ENCODE peak calls at places on chromosomes 4 and X, in five cellular contexts. U is cardiac fibroblast, M is type B pancreatic cell, W is endothelial cell, H is AG04450. E is an unnamed sample.

GRCh38 chr4:180333156-180333555 is 1910.0 kb upstream of the TENM3 start:
- DNase-seq in M (no peak), H (no peak), W (no peak), U (no peak), E (no peak)

GRCh38 chrX:120468825-120469525 is at the start of gene LAMP2:
- DNase-seq in H (peak), U (peak), M (peak), W (peak), E (peak)

GRCh38 chr4:44722001-44722400 is 4.4 kb downstream of the GNPDA2 start:
- DNase-seq in H (no peak), M (no peak), U (no peak), W (no peak), E (no peak)

GRCh38 chr4:105279314-105279713 is 132.6 kb downstream of the TET2 start:
- DNase-seq in W (no peak), U (no peak), M (no peak), H (no peak), E (no peak)

GRCh38 chrX:7067266-7067665 is 80.2 kb upstream of the STS start:
- DNase-seq in W (no peak), H (no peak), U (no peak), M (no peak), E (no peak)

GRCh38 chrX:1249101-1249887 is 19.3 kb upstream of the CSF2RA start:
- DNase-seq in W (no peak), H (no peak), U (no peak), M (peak), E (peak)

GRCh38 chrX:36787787-36788186 is 220.4 kb upstream of the FAM47C start:
- DNase-seq in M (no peak), W (no peak), U (no peak), H (no peak), E (no peak)

GRCh38 chr4:114383721-114384120 is 214.9 kb upstream of the UGT8 start:
- DNase-seq in M (no peak), W (no peak), H (peak), U (peak), E (no peak)

GRCh38 chr4:186471441-186471840 is 83.9 kb downstream of the MTNR1A start:
- DNase-seq in H (no peak), W (no peak), M (no peak), U (no peak), E (no peak)

GRCh38 chrX:13662537-13662841 is 9.5 kb downstream of the TCEANC start:
- DNase-seq in M (no peak), U (peak), H (no peak), W (no peak), E (no peak)

GRCh38 chrX:13007519-13008188 is 32.7 kb downstream of the TMSB4X start:
- DNase-seq in W (no peak), M (no peak), H (no peak), U (peak), E (no peak)

GRCh38 chr4:26120098-26120795 is 200.6 kb upstream of the RBPJ start:
- DNase-seq in U (peak), H (no peak), W (no peak), M (no peak), E (no peak)

GRCh38 chr4:110501826-110502225 is 25.9 kb downstream of the ENPEP start:
- DNase-seq in W (no peak), U (peak), M (no peak), H (no peak), E (no peak)

GRCh38 chrX:68249401-68249831 is 183.9 kb downstream of the OPHN1 start:
- DNase-seq in W (no peak), H (no peak), U (peak), M (no peak), E (no peak)

GRCh38 chr4:112111306-112111705 is 33.9 kb upstream of the FAM241A start:
- DNase-seq in U (no peak), W (no peak), H (no peak), M (no peak), E (no peak)
- TF ChIP-seq CTCF in U (no peak), W (no peak), H (no peak), M (no peak), E (no peak)

GRCh38 chr4:7770675-7771050 is 169.0 kb downstream of the AFAP1 start:
- DNase-seq in M (no peak), U (no peak), H (no peak), W (no peak), E (no peak)
- TF ChIP-seq CTCF in M (no peak), U (no peak), H (no peak), W (no peak), E (no peak)

GRCh38 chr4:4271912-4272311 is 18.0 kb downstream of the LYAR start:
- DNase-seq in H (no peak), W (no peak), U (peak), M (no peak), E (no peak)
- TF ChIP-seq CTCF in H (no peak), W (no peak), U (no peak), M (no peak), E (no peak)

GRCh38 chr4:129929984-129930383 is 834.0 kb downstream of the C4orf33 start:
- DNase-seq in U (no peak), H (no peak), M (no peak), W (no peak), E (no peak)

GRCh38 chr4:129926936-129927335 is 831.0 kb downstream of the C4orf33 start:
- DNase-seq in H (no peak), W (no peak), M (no peak), U (no peak), E (no peak)

DNA sequence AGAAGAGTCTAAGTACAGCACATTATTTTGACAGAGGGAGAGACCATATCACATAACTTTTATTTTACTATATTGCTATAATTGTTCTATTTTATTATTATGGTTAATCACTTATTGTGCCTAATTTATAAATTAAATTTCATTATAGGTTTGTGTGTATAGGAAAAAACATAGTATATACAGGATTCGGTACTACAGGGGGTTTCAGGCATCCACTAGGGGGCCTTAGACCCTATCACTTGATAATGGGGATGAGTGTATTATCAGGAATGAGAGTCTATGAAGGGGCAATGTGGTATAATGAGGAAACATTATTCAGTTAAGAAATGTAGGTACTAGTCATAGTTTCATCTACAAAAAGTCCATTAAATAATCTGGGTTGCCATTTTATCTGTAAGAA is 833.1 kb downstream of the C4orf33 start:
- DNase-seq in W (peak), U (no peak), H (no peak), M (no peak), E (peak)
- TF ChIP-seq CTCF in W (peak), U (no peak), H (no peak), M (peak), E (peak)

GRCh38 chrX:20118065-20118824 is 1.5 kb upstream of the MAP7D2 start:
- DNase-seq in H (no peak), M (no peak), W (no peak), U (no peak), E (no peak)

GRCh38 chrX:20112022-20112421 is 4.7 kb downstream of the MAP7D2 start:
- DNase-seq in H (no peak), M (no peak), U (no peak), W (no peak), E (no peak)

GRCh38 chrX:20116087-20116574 is 576 bp downstream of the MAP7D2 start:
- DNase-seq in U (no peak), W (no peak), M (no peak), H (no peak), E (no peak)

GRCh38 chrX:20116575-20117240 is at the start of gene MAP7D2:
- DNase-seq in U (no peak), M (no peak), H (no peak), W (peak), E (peak)
- TF ChIP-seq CTCF in U (no peak), M (no peak), H (no peak), W (no peak), E (no peak)

E was measured in neural crest cell.